ENCODE peak calls at places on chromosomes 1 and 21, in nine cellular contexts. P is fibroblast of lung, H is GM23338, G is mammary epithelial cell, L is neural progenitor cell, Q is PC-9, S is MM.1S, X is PC-3, T is HepG2. Y is an unnamed sample.
A peak's percentile ranks its signal among the peaks of the same experiment; 100 is the strongest.

GRCh38 chr1:47786301-47786700 is 210.9 kb downstream of the TRABD2B start:
- DNase-seq in X (no peak), Q (no peak), T (no peak), G (no peak), L (no peak), S (no peak), H (no peak), P (no peak), Y (peak; percentile 82)

GRCh38 chr1:243596441-243597183 is 253.4 kb downstream of the AKT3 start:
- DNase-seq in G (peak; percentile 92), P (peak; percentile 85), L (no peak), H (no peak), X (peak; percentile 94), T (no peak), Q (no peak), S (peak; percentile 88), Y (no peak)

GRCh38 chr1:51058863-51059262 is 43.2 kb upstream of the C1orf185 start:
- DNase-seq in H (peak; percentile 27), L (peak; percentile 44), X (peak; percentile 56), Q (no peak), P (peak; percentile 14), G (peak; percentile 10), T (peak; percentile 59), S (no peak), Y (no peak)

GRCh38 chr1:7301346-7301993 is 469.6 kb upstream of the VAMP3 start:
- DNase-seq in X (no peak), Q (no peak), T (no peak), L (no peak), G (no peak), S (no peak), H (no peak), P (no peak), Y (peak; percentile 68)

GRCh38 chr1:108149796-108150467 is 50.2 kb downstream of the SLC25A24 start:
- DNase-seq in P (no peak), T (no peak), L (no peak), X (no peak), H (no peak), Q (no peak), S (no peak), G (no peak), Y (no peak)

GRCh38 chr1:193104496-193104905 is 713 bp downstream of the GLRX2 start:
- DNase-seq in G (peak; percentile 60), H (peak; percentile 78), L (peak; percentile 51), T (peak; percentile 23), P (no peak), Q (peak; percentile 26), X (peak; percentile 47), S (peak; percentile 25), Y (peak; percentile 89)

GRCh38 chr1:224433041-224433670 is 1.4 kb downstream of the WDR26 start:
- DNase-seq in P (no peak), H (peak; percentile 30), Q (no peak), T (no peak), S (peak; percentile 35), G (peak; percentile 16), L (peak; percentile 39), X (no peak), Y (peak; percentile 69)

GRCh38 chr1:244218220-244218619 is 167.1 kb downstream of the ZBTB18 start:
- DNase-seq in H (no peak), P (no peak), L (peak; percentile 19), T (no peak), G (no peak), X (no peak), S (no peak), Q (no peak), Y (no peak)

GRCh38 chr1:234214911-234215892 is 158.1 kb upstream of the COA6 start:
- DNase-seq in S (no peak), T (no peak), P (no peak), L (peak; percentile 36), Q (peak; percentile 78), H (peak; percentile 76), G (peak; percentile 76), X (no peak), Y (no peak)

DNA sequence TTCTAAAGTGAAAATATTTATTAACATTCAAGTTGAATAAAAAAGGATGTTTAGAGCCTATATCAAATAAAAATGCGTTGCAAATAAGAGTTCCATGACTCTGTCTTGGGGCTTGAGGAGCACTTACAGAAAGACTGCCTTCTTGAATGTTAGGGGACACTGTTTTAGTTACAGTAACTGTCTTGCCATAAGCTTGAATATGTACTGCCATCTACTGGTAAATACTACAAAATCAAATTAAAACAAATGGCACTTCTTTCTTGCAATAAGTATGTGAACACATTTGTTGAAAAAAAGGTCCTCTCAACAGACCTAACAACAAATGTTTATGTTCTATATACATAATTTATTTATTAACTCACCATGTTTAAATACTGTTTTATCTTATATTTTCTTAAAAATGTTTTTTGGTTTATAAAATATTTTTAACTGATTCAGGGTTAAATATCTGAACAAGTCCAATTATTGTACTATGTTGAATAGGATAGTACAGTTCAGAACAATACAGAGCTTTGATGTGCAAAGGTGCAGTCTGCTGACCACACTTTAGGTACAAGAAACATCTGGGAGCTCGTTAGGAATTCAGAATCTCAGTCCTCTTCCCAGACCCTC is 199.5 kb downstream of the LRRIQ3 start:
- DNase-seq in T (peak; percentile 17), P (peak; percentile 48), Q (no peak), H (peak; percentile 67), G (peak; percentile 28), L (peak; percentile 42), X (peak; percentile 68), S (peak; percentile 72), Y (no peak)
- TF ChIP-seq CTCF in T (peak; percentile 55), P (no peak), Q (peak; percentile 77), H (peak; percentile 67), G (peak; percentile 50), L (peak; percentile 69), X (peak; percentile 66), S (peak; percentile 53), Y (peak; percentile 37)

DNA sequence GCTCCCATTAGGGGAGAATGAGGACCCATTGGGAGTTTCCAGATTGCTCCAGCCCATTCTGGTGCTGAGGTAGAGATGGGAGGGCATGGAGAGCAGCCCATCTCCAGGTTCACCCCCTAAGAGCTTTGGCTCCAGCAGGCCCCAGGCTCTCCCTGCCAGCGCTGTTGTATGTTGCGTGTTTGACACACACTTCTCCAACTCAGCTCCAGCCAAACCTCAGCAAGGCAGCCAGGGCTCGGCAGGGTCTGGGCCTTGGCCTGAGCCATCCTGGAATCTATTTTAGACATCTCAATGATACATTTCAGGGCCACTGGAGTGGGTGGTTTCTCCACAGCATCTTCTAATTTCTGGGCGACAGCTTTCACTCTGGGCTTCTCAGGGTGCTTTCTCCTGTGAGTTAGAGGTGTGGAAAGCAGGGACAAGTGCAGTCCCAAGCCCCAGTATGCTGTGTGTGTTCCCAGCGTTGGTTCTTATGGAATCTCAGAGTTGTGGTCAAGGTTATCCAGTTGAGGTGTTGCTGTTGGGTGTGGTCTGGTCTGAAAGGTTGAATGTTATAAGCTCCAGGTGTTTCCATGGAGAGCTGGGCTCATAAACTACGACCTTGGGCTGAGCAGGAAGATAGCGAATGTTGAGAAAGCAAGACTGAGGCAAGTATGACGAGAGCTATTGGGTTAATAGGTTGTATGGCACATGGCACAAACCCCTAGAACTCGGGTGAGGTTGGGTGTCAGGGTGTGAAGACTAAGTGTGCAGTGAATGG is 117.2 kb downstream of the NAV1 start:
- DNase-seq in L (no peak), G (no peak), X (no peak), H (no peak), Q (no peak), S (no peak), P (no peak), T (no peak), Y (no peak)
- H4K20me1 ChIP-seq in L (peaks cover 7% of the 10 kb centered on the region), G (no peaks in the 10 kb centered on the region), X (no peaks in the 10 kb centered on the region), H (peaks cover 7% of the 10 kb centered on the region), Q (peaks cover 5% of the 10 kb centered on the region), S (no peaks in the 10 kb centered on the region), P (peaks cover 16% of the 10 kb centered on the region), T (peaks cover 2% of the 10 kb centered on the region), Y (peaks cover 90% of the 10 kb centered on the region)

GRCh38 chr1:222897527-222898190 is 82.8 kb downstream of the DISP1 start:
- DNase-seq in X (peak; percentile 5), S (no peak), L (no peak), P (peak; percentile 52), Q (no peak), H (no peak), T (no peak), G (no peak), Y (no peak)

GRCh38 chr1:222896630-222897526 is 82.0 kb downstream of the DISP1 start:
- DNase-seq in T (no peak), S (no peak), Q (no peak), G (peak; percentile 19), L (no peak), H (no peak), X (peak; percentile 51), P (peak; percentile 21), Y (no peak)

GRCh38 chr1:222893255-222893654 is 78.4 kb downstream of the DISP1 start:
- DNase-seq in T (no peak), X (no peak), P (no peak), H (no peak), S (no peak), G (peak; percentile 77), L (no peak), Q (no peak), Y (no peak)

GRCh38 chr1:222894331-222894730 is 79.5 kb downstream of the DISP1 start:
- DNase-seq in T (peak; percentile 11), X (no peak), Q (no peak), P (no peak), H (no peak), L (no peak), G (no peak), S (no peak), Y (no peak)

DNA sequence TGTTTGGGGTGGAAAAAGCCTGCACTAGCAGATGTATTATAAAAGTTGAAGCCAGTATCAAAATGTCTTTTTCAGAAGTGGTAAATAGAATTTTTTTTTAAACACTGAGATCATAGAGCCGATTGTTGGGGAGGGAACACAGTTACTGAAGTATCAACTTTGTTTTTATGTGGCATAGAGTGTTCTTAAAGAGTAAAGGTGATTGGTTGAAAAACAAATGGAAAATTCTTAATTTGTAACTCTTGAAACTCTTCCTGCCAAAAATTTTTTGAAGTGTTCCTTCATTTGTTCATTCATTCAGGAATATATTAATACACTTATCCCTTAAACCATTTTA is 83.3 kb downstream of the DISP1 start:
- DNase-seq in L (no peak), H (no peak), S (no peak), Q (no peak), P (no peak), X (no peak), T (no peak), G (no peak), Y (no peak)
- H3K4me3 ChIP-seq in L (no peak overlapping the region), H (no peak overlapping the region), S (no peak overlapping the region), Q (peak overlapping the region; percentile 7), P (no peak overlapping the region), X (peak overlapping the region; percentile 60), T (no peak overlapping the region), G (no peak overlapping the region), Y (peak overlapping the region; percentile 65)

GRCh38 chr21:31537872-31538576 is 121.5 kb upstream of the SOD1 start:
- DNase-seq in X (no peak), L (peak; percentile 44), T (no peak), H (peak; percentile 72), S (no peak), P (no peak), Q (no peak), G (no peak), Y (no peak)
- TF ChIP-seq CTCF in X (peak; percentile 47), L (peak; percentile 69), T (no peak), H (peak; percentile 72), S (peak; percentile 45), P (no peak), Q (no peak), G (no peak), Y (peak; percentile 21)

GRCh38 chr1:40984066-40984465 is 4.6 kb downstream of the CTPS1 start:
- DNase-seq in L (no peak), P (no peak), H (no peak), S (no peak), G (peak; percentile 26), T (no peak), X (peak; percentile 17), Q (no peak), Y (no peak)
- H4K20me1 ChIP-seq in L (peaks cover 48% of the 10 kb centered on the region), P (no peaks in the 10 kb centered on the region), H (peaks cover 33% of the 10 kb centered on the region), S (peaks cover 20% of the 10 kb centered on the region), G (no peaks in the 10 kb centered on the region), T (no peaks in the 10 kb centered on the region), X (peaks cover 41% of the 10 kb centered on the region), Q (peaks cover 31% of the 10 kb centered on the region), Y (peaks cover 21% of the 10 kb centered on the region)

Y was measured in osteoblast.